ENCODE peak calls at places on chromosomes 11 and 22, in seven cellular contexts. M, V, D, S, E, X and Q are unnamed samples.

GRCh38 chr11:93444671-93445073 is 98.5 kb downstream of the SMCO4 start:
- DNase-seq in M (no peak), V (no peak), D (no peak), S (no peak), E (no peak), X (no peak), Q (peak; percentile 2)

GRCh38 chr11:119673389-119674336 is 55.3 kb downstream of the NECTIN1 start:
- DNase-seq in M (no peak), V (no peak), D (peak; percentile 95), S (no peak), E (peak; percentile 91), X (no peak), Q (no peak)

GRCh38 chr11:67539588-67539987 is 16.3 kb upstream of the CABP2 start:
- DNase-seq in M (no peak), V (no peak), D (no peak), S (no peak), E (peak; percentile 27), X (no peak), Q (no peak)

GRCh38 chr22:30094804-30095203 is 14.5 kb downstream of the HORMAD2 start:
- DNase-seq in M (no peak), V (no peak), D (no peak), S (no peak), E (no peak), X (no peak), Q (no peak)

GRCh38 chr11:29282088-29282487 is 734.7 kb downstream of the KCNA4 start:
- DNase-seq in M (peak; percentile 78), V (no peak), D (no peak), S (peak; percentile 93), E (peak; percentile 20), X (no peak), Q (peak; percentile 81)

GRCh38 chr11:44133335-44133946 is 38.0 kb downstream of the EXT2 start:
- DNase-seq in M (peak; percentile 75), V (no peak), D (no peak), S (peak; percentile 78), E (peak; percentile 15), X (no peak), Q (peak; percentile 58)

GRCh38 chr22:23282089-23282501 is 101.8 kb downstream of the BCR start:
- DNase-seq in M (peak; percentile 71), V (no peak), D (no peak), S (peak; percentile 10), E (no peak), X (peak; percentile 74), Q (peak; percentile 42)

GRCh38 chr11:2072551-2073261 is 66.5 kb downstream of the IGF2 start:
- DNase-seq in M (peak; percentile 19), V (no peak), D (no peak), S (peak; percentile 83), E (no peak), X (no peak), Q (peak; percentile 42)

GRCh38 chr22:24413726-24414385 is 13.5 kb upstream of the ADORA2A start:
- DNase-seq in M (no peak), V (peak; percentile 48), D (no peak), S (no peak), E (no peak), X (no peak), Q (no peak)

GRCh38 chr11:94638278-94638901 is 71.2 kb downstream of the PIWIL4 start:
- DNase-seq in M (no peak), V (no peak), D (no peak), S (peak; percentile 34), E (no peak), X (no peak), Q (no peak)

GRCh38 chr22:30212363-30212995 is 34.1 kb downstream of the LIF start:
- DNase-seq in M (peak; percentile 92), V (no peak), D (no peak), S (peak; percentile 97), E (no peak), X (peak; percentile 58), Q (peak; percentile 96)

GRCh38 chr11:103585911-103586310 is 450.5 kb upstream of the DDI1 start:
- DNase-seq in M (no peak), V (no peak), D (no peak), S (no peak), E (no peak), X (no peak), Q (no peak)

GRCh38 chr11:29018631-29019030 is 910.4 kb downstream of the METTL15 start:
- DNase-seq in M (peak; percentile 92), V (no peak), D (no peak), S (peak; percentile 91), E (no peak), X (no peak), Q (peak; percentile 77)

GRCh38 chr11:29623144-29623722 is 393.6 kb downstream of the KCNA4 start:
- DNase-seq in M (no peak), V (no peak), D (no peak), S (no peak), E (no peak), X (no peak), Q (no peak)

GRCh38 chr11:128809128-128809527 is 58.0 kb downstream of the KCNJ1 start:
- DNase-seq in M (no peak), V (peak; percentile 60), D (no peak), S (no peak), E (no peak), X (no peak), Q (no peak)

GRCh38 chr11:71991494-71991893 is 7.2 kb upstream of the IL18BP start:
- DNase-seq in M (no peak), V (peak; percentile 11), D (no peak), S (no peak), E (peak; percentile 88), X (no peak), Q (no peak)

GRCh38 chr11:43579171-43579918 is 101.2 kb upstream of the HSD17B12 start:
- DNase-seq in M (peak; percentile 21), V (no peak), D (no peak), S (no peak), E (peak; percentile 46), X (no peak), Q (peak; percentile 30)

GRCh38 chr11:14578551-14578956 is 58.4 kb upstream of the PSMA1 start:
- DNase-seq in M (peak; percentile 91), V (peak; percentile 53), D (peak; percentile 95), S (peak; percentile 89), E (peak; percentile 92), X (no peak), Q (peak; percentile 85)

GRCh38 chr11:107780775-107781174 is 68.9 kb upstream of the SLN start:
- DNase-seq in M (no peak), V (no peak), D (peak; percentile 24), S (peak; percentile 9), E (peak; percentile 25), X (no peak), Q (no peak)

GRCh38 chr22:23925020-23925606 is 30.9 kb downstream of the MIF start:
- DNase-seq in M (no peak), V (no peak), D (no peak), S (no peak), E (no peak), X (no peak), Q (no peak)

GRCh38 chr22:31313366-31314147 is 21.3 kb upstream of the PIK3IP1 start:
- DNase-seq in M (peak; percentile 95), V (peak; percentile 86), D (peak; percentile 44), S (peak; percentile 74), E (peak; percentile 52), X (peak; percentile 92), Q (peak; percentile 54)

GRCh38 chr11:57513911-57514537 is 1.5 kb downstream of the SLC43A1 start:
- DNase-seq in M (peak; percentile 42), V (peak; percentile 61), D (no peak), S (no peak), E (peak; percentile 53), X (peak; percentile 41), Q (peak; percentile 46)

GRCh38 chr11:12897390-12897789 is 111.7 kb upstream of the RASSF10 start:
- DNase-seq in M (no peak), V (no peak), D (no peak), S (no peak), E (no peak), X (no peak), Q (no peak)

GRCh38 chr11:128720522-128720985 is 26.7 kb downstream of the FLI1 start:
- DNase-seq in M (peak; percentile 72), V (peak; percentile 41), D (peak; percentile 85), S (peak; percentile 73), E (peak; percentile 89), X (no peak), Q (no peak)

GRCh38 chr22:17113600-17113999 is 7.6 kb downstream of the TMEM121B start:
- DNase-seq in M (no peak), V (no peak), D (no peak), S (no peak), E (no peak), X (no peak), Q (no peak)

GRCh38 chr11:60301178-60301577 is 20.7 kb downstream of the MS4A4A start:
- DNase-seq in M (no peak), V (no peak), D (no peak), S (no peak), E (no peak), X (no peak), Q (no peak)
- TF ChIP-seq CTCF in M (no peak), V (no peak), D (no peak), S (no peak), E (no peak), X (no peak), Q (no peak)

DNA sequence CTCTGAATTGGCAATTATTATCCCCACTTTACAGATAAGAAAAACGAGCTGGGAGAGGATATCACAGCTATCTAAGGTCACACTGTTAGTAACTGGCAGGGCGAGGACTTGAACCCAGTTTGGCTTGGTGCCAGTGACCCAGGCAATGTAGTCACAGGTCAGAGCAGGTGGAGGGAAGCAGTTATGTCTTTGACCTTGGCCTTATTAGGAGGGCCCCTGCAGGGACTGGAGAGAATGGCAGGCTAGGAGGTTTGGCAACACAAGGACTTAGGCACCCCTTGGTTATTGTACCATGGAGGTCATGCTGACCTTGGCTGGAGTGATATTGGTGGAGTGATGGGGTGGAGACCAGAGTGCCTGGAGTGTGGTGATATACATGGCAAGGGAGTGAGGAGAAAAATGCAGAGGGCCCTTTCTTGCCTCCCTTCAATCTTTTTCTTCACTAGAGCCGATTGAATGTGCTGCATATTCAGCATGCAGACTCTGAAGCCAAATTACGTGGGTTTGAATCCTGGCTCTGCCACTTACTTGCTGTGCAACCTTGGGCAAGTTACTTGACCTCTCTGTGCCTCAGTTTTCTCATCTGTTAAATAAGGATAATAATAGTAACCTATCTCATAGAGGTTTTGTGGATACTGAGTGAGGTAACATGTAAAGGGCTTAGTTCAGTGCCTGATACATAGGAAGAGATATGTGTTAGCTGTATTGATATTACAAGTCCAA is 92.7 kb upstream of the TBCEL start:
- DNase-seq in M (no peak), V (no peak), D (peak; percentile 21), S (no peak), E (peak; percentile 45), X (no peak), Q (no peak)
- TF ChIP-seq CTCF in M (no peak), V (no peak), D (peak; percentile 41), S (no peak), E (peak; percentile 36), X (no peak), Q (no peak)

DNA sequence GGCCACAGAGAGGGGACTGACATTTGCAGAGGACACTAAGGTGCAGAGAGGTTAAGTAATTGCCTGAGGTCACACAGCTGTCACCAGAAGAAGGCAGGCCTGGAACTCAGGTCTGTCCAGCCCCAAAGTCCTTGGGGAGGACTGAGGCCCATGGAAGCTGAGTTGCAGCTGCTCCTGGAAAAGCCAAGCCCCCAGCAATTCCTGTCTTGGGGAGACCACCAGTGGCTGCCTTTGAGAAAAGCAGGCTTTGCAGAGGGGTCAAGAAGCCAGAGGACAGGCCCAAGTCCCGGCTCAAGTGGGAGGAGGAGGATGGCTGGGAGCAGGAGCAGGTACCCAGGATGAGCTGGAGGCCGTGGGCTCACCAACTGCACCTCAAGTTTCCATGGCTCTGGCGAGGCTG is 3.4 kb downstream of the NFAM1 start:
- DNase-seq in M (no peak), V (no peak), D (no peak), S (no peak), E (no peak), X (no peak), Q (no peak)
- TF ChIP-seq CTCF in M (no peak), V (no peak), D (no peak), S (no peak), E (no peak), X (no peak), Q (no peak)

GRCh38 chr22:32775957-32776356 is 25.5 kb upstream of the TIMP3 start:
- DNase-seq in M (no peak), V (peak; percentile 81), D (no peak), S (no peak), E (peak; percentile 2), X (no peak), Q (no peak)
- TF ChIP-seq CTCF in M (peak; percentile 36), V (peak; percentile 77), D (peak; percentile 14), S (peak; percentile 64), E (peak; percentile 25), X (no peak), Q (peak; percentile 46)